ENCODE peak calls at places on chromosomes 6 and 20, in ten cellular contexts. F is prostate gland, D is sigmoid colon, L is uterus, B is stomach, Z is body of pancreas, T is gastrocnemius medialis, N is spleen, A is Peyer's patch, P is right lobe of liver. X is an unnamed sample.
A peak's percentile ranks its signal among the peaks of the same experiment; 100 is the strongest.

GRCh38 chr6:157804448-157805327 is 18.4 kb upstream of the SNX9 start:
- DNase-seq in P (no peak), L (no peak), Z (no peak), T (no peak), B (no peak), N (no peak), F (no peak), A (no peak), D (no peak), X (no peak)

GRCh38 chr6:129117355-129117754 is 234.4 kb downstream of the LAMA2 start:
- DNase-seq in F (no peak), L (no peak), A (no peak), B (no peak), Z (no peak), P (no peak), D (no peak), N (no peak), T (peak; percentile 18), X (no peak)

GRCh38 chr6:20952605-20953004 is 418.3 kb downstream of the CDKAL1 start:
- DNase-seq in P (no peak), Z (no peak), T (no peak), N (no peak), D (no peak), F (no peak), B (no peak), A (no peak), L (no peak), X (no peak)

GRCh38 chr20:13006825-13007224 is 1.9 kb upstream of the SPTLC3 start:
- DNase-seq in T (no peak), Z (no peak), D (no peak), L (no peak), N (no peak), P (no peak), A (no peak), B (no peak), F (no peak), X (no peak)

GRCh38 chr6:138528137-138528536 is 28.8 kb upstream of the NHSL1 start:
- DNase-seq in L (no peak), B (no peak), N (no peak), T (no peak), P (no peak), D (no peak), A (no peak), Z (no peak), F (no peak), X (no peak)

GRCh38 chr6:39360378-39360777 is 37.9 kb upstream of the KCNK16 start:
- DNase-seq in B (no peak), D (no peak), Z (no peak), N (no peak), L (no peak), F (no peak), P (no peak), A (no peak), T (no peak), X (no peak)

GRCh38 chr6:74713941-74714340 is 491.9 kb downstream of the COL12A1 start:
- DNase-seq in D (no peak), L (no peak), B (no peak), T (no peak), A (no peak), P (no peak), F (no peak), N (no peak), Z (no peak), X (no peak)

GRCh38 chr20:7859371-7859802 is 80.9 kb downstream of the HAO1 start:
- DNase-seq in B (no peak), L (no peak), D (no peak), N (no peak), T (no peak), F (no peak), Z (peak; percentile 16), P (no peak), A (no peak), X (peak; percentile 21)

GRCh38 chr6:37021356-37022129 is 16.1 kb downstream of the FGD2 start:
- DNase-seq in D (no peak), T (no peak), F (no peak), N (peak; percentile 69), Z (no peak), B (no peak), L (no peak), A (peak; percentile 65), P (no peak), X (no peak)

GRCh38 chr6:103675807-103676406 is 1183.8 kb downstream of the HACE1 start:
- DNase-seq in P (no peak), A (no peak), T (no peak), Z (no peak), F (no peak), D (no peak), N (no peak), L (no peak), B (no peak), X (no peak)

GRCh38 chr6:21022343-21023107 is 488.3 kb downstream of the CDKAL1 start:
- DNase-seq in A (no peak), P (no peak), B (peak; percentile 78), N (no peak), L (no peak), F (peak; percentile 30), D (no peak), T (no peak), Z (peak; percentile 56), X (peak; percentile 65)

GRCh38 chr6:109826551-109826950 is 135.5 kb downstream of the FIG4 start:
- DNase-seq in F (no peak), D (no peak), Z (no peak), L (no peak), T (no peak), P (no peak), A (no peak), B (no peak), N (no peak), X (no peak)

GRCh38 chr6:154438882-154439281 is 71.6 kb downstream of the CNKSR3 start:
- DNase-seq in N (no peak), P (no peak), D (no peak), L (no peak), B (no peak), T (no peak), F (no peak), A (no peak), Z (no peak), X (no peak)

GRCh38 chr6:11930240-11930639 is 81.9 kb upstream of the HIVEP1 start:
- DNase-seq in B (no peak), L (no peak), T (no peak), P (no peak), D (no peak), N (no peak), F (no peak), Z (no peak), A (no peak), X (no peak)

GRCh38 chr6:99604161-99605073 is 2.2 kb upstream of the PRDM13 start:
- DNase-seq in P (no peak), N (no peak), Z (peak; percentile 17), L (no peak), D (no peak), F (no peak), T (no peak), B (no peak), A (no peak), X (no peak)

GRCh38 chr6:161683400-161683799 is 409.5 kb upstream of the AGPAT4 start:
- DNase-seq in L (no peak), Z (peak; percentile 88), D (no peak), P (no peak), A (no peak), T (no peak), N (no peak), F (no peak), B (no peak), X (no peak)

GRCh38 chr20:62282103-62282502 is 20.7 kb upstream of the ADRM1 start:
- DNase-seq in P (no peak), L (no peak), N (no peak), A (no peak), D (no peak), T (no peak), Z (no peak), F (no peak), B (no peak), X (no peak)
- H3K36me3 ChIP-seq in P (peaks cover 28% of the 10 kb centered on the region), L (no peaks in the 10 kb centered on the region), N (no peaks in the 10 kb centered on the region), A (no peaks in the 10 kb centered on the region), D (peaks cover 52% of the 10 kb centered on the region), T (no peaks in the 10 kb centered on the region), Z (peaks cover 56% of the 10 kb centered on the region), F (peaks cover 4% of the 10 kb centered on the region), B (peaks cover 94% of the 10 kb centered on the region), X (peaks cover 62% of the 10 kb centered on the region)

DNA sequence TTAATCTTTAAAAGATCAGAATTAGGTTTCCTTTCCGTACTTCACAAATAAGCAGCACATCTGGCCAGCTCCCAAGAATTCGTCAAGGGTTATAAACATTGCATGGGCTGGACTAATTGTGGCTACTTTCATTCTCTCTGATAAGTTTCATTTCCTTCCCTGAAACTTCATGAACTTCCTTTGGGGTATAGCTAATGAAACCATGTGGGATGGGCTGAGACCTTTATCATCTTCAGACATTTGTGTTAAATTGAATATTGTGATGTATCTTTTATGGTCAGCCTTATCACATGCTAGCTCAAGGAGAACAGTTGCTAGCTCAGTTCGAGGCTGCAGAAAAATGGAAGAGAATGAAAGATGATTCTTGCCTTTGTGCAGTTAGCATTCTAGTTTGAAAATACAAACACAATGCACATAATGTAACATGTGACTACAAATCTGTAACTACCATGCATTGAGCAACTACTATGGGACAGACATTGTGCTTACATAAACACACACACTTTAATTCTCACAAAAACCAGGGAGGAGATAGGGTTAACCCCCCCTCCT is 1.7 kb upstream of the GMPR start:
- DNase-seq in D (peak; percentile 76), N (peak; percentile 21), F (peak; percentile 70), T (no peak), A (peak; percentile 72), Z (peak; percentile 72), B (peak; percentile 68), P (no peak), L (peak; percentile 70), X (peak; percentile 77)
- TF ChIP-seq POLR2A in D (no peak), N (no peak), F (no peak), T (no peak), A (no peak), Z (no peak), B (no peak), P (no peak), L (no peak), X (no peak)

DNA sequence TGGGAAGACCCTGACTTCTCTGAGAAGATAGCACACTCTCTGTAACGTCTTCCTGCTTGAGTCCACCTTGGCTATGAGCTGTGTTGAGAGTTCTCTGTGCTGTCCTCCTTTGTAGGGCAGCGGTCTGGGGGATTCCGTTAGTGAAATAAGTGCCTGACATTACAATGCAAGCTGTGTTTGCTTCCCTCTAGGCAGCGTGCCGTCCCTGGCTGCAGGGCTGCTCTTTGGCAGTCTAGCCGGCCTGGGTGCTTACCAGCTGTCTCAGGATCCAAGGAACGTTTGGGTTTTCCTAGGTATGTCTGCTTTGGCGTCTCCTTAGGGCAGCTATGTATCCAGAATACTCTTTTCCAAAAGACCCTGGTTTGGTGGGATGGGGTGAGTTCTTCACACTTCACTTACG is 2.8 kb downstream of the TMEM14C start:
- DNase-seq in F (peak; percentile 28), T (no peak), B (no peak), A (no peak), D (no peak), Z (no peak), L (no peak), N (no peak), P (no peak), X (no peak)
- H3K4me1 ChIP-seq in F (peaks cover 8% of the 10 kb centered on the region), T (peaks cover 37% of the 10 kb centered on the region), B (peaks cover 18% of the 10 kb centered on the region), A (peaks cover 5% of the 10 kb centered on the region), D (peaks cover 25% of the 10 kb centered on the region), Z (peaks cover 23% of the 10 kb centered on the region), L (peaks cover 7% of the 10 kb centered on the region), N (peaks cover 25% of the 10 kb centered on the region), P (peaks cover 13% of the 10 kb centered on the region), X (peaks cover 17% of the 10 kb centered on the region)

DNA sequence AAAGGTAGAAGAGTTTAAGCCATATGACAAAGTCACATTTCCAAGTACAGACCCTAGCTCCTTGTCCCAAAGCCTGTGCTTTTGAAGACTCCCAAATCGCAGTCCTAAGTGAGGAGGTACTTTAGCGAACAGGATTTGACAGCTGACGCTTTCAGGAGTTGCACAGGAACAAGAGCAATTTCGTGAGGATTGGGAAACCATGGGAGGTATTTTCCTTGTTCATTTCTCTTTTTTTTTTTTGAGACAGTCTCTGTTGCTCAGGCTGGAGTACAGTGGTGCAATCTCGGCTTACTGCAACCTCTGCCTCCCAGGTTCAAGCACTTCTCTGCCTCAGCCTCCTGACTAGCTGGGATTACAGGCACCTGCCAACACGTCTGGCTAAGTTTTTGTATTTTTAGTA is 150.6 kb downstream of the MTHFD1L start:
- DNase-seq in F (no peak), D (no peak), T (no peak), B (no peak), N (no peak), P (no peak), L (no peak), A (no peak), Z (no peak), X (no peak)
- H3K36me3 ChIP-seq in F (no peaks in the 10 kb centered on the region), D (no peaks in the 10 kb centered on the region), T (no peaks in the 10 kb centered on the region), B (peaks cover 12% of the 10 kb centered on the region), N (no peaks in the 10 kb centered on the region), P (no peaks in the 10 kb centered on the region), L (no peaks in the 10 kb centered on the region), A (no peaks in the 10 kb centered on the region), Z (peaks cover 2% of the 10 kb centered on the region), X (no peaks in the 10 kb centered on the region)